ENCODE peak calls at places on chromosome 3, in ten cellular contexts. I is ascending aorta, K is AG04450, H is A549, D is choroid plexus epithelial cell, P is left ventricle myocardium inferior, Q is heart right ventricle, U is upper lobe of right lung, T is spleen, R is uterus. E is an unnamed sample.

GRCh38 chr3:124281453-124282316 is 289.8 kb upstream of the ROPN1 start:
- DNase-seq in D (peak; percentile 71), H (peak; percentile 41), Q (peak; percentile 56), T (no peak), K (no peak), I (no peak), R (no peak), U (no peak), P (no peak), E (peak; percentile 69)

GRCh38 chr3:197306374-197307086 is 8.1 kb upstream of the DLG1 start:
- DNase-seq in H (no peak), T (no peak), D (peak; percentile 94), K (no peak), P (no peak), I (no peak), R (no peak), U (no peak), Q (no peak), E (peak; percentile 84)

GRCh38 chr3:41200669-41201021 is 1.3 kb downstream of the CTNNB1 start:
- DNase-seq in R (no peak), Q (peak; percentile 14), T (no peak), D (peak; percentile 88), U (no peak), K (no peak), P (no peak), I (no peak), H (no peak), E (peak; percentile 55)

GRCh38 chr3:8507496-8507895 is 5.9 kb downstream of the LMCD1 start:
- DNase-seq in Q (no peak), U (no peak), K (no peak), I (no peak), D (no peak), P (no peak), R (no peak), H (no peak), T (no peak), E (no peak)

GRCh38 chr3:138688871-138689299 is 80.3 kb downstream of the FAIM start:
- DNase-seq in K (no peak), T (no peak), I (no peak), U (no peak), H (peak; percentile 39), D (peak; percentile 8), Q (no peak), R (no peak), P (no peak), E (no peak)

GRCh38 chr3:58102371-58102750 is 94.1 kb downstream of the FLNB start:
- DNase-seq in T (no peak), I (no peak), Q (no peak), U (no peak), P (no peak), R (no peak), H (no peak), K (no peak), D (no peak), E (no peak)

GRCh38 chr3:52385157-52385556 is 59.7 kb downstream of the SEMA3G start:
- DNase-seq in P (no peak), D (peak; percentile 57), U (no peak), H (peak; percentile 64), Q (no peak), R (no peak), T (no peak), K (no peak), I (no peak), E (peak; percentile 32)

GRCh38 chr3:15495461-15496340 is 25.8 kb downstream of the COLQ start:
- DNase-seq in R (no peak), H (no peak), Q (no peak), T (no peak), K (no peak), U (no peak), D (no peak), I (no peak), P (no peak), E (no peak)

GRCh38 chr3:15436246-15436645 is 8.8 kb downstream of the EAF1 start:
- DNase-seq in R (no peak), P (no peak), D (no peak), Q (no peak), H (no peak), U (no peak), K (no peak), I (no peak), T (no peak), E (no peak)

GRCh38 chr3:192847918-192848317 is 69.7 kb downstream of the MB21D2 start:
- DNase-seq in R (no peak), D (peak; percentile 84), K (peak; percentile 71), P (no peak), Q (no peak), U (no peak), T (no peak), I (no peak), H (no peak), E (no peak)

GRCh38 chr3:183980408-183980807 is 37.3 kb downstream of the ABCC5 start:
- DNase-seq in T (no peak), D (peak; percentile 82), Q (no peak), H (no peak), U (no peak), I (no peak), K (no peak), P (no peak), R (no peak), E (peak; percentile 13)

GRCh38 chr3:1394188-1394587 is 301.4 kb downstream of the CNTN6 start:
- DNase-seq in D (no peak), P (no peak), K (no peak), I (no peak), Q (no peak), U (no peak), T (no peak), R (no peak), H (no peak), E (no peak)

GRCh38 chr3:33886015-33886414 is 87.6 kb downstream of the PDCD6IP start:
- DNase-seq in P (no peak), H (no peak), D (peak; percentile 74), Q (no peak), K (no peak), U (no peak), I (no peak), R (no peak), T (no peak), E (no peak)

GRCh38 chr3:17329932-17330331 is 412.5 kb downstream of the TBC1D5 start:
- DNase-seq in T (no peak), I (no peak), K (no peak), U (no peak), H (no peak), D (no peak), P (no peak), R (no peak), Q (no peak), E (no peak)

GRCh38 chr3:20057612-20058180 is 17.4 kb downstream of the KAT2B start:
- DNase-seq in R (peak; percentile 49), P (no peak), K (no peak), I (no peak), U (no peak), D (peak; percentile 56), T (no peak), Q (no peak), H (no peak), E (peak; percentile 69)

GRCh38 chr3:42898896-42899675 is 6.9 kb upstream of the ZNF662 start:
- DNase-seq in T (no peak), H (no peak), U (no peak), K (no peak), P (no peak), D (no peak), Q (no peak), R (no peak), I (no peak), E (no peak)

GRCh38 chr3:89155811-89156210 is 48.4 kb downstream of the EPHA3 start:
- DNase-seq in U (no peak), K (no peak), D (no peak), H (no peak), I (no peak), R (no peak), Q (no peak), T (no peak), P (no peak), E (no peak)
- H3K4me3 ChIP-seq in U (no peak overlapping the region), K (no peak overlapping the region), D (no peak overlapping the region), H (no peak overlapping the region), I (no peak overlapping the region), R (no peak overlapping the region), Q (no peak overlapping the region), T (no peak overlapping the region), P (peak overlapping the region; percentile 22), E (no peak overlapping the region)

GRCh38 chr3:119444590-119444989 is 18.8 kb downstream of the TMEM39A start:
- DNase-seq in Q (no peak), U (no peak), D (no peak), R (no peak), P (no peak), T (no peak), K (no peak), H (no peak), I (no peak), E (no peak)
- TF ChIP-seq CTCF in Q (no peak), U (no peak), D (no peak), R (no peak), P (no peak), T (no peak), K (no peak), H (no peak), I (no peak), E (no peak)

GRCh38 chr3:77041156-77041696 is 1.3 kb downstream of the ROBO2 start:
- DNase-seq in H (no peak), I (no peak), U (no peak), P (no peak), K (no peak), T (no peak), D (no peak), Q (no peak), R (no peak), E (no peak)

GRCh38 chr3:77045686-77046085 is 5.8 kb downstream of the ROBO2 start:
- DNase-seq in R (no peak), K (no peak), P (no peak), T (no peak), D (no peak), U (no peak), I (no peak), Q (no peak), H (no peak), E (no peak)

GRCh38 chr3:77041756-77042155 is 1.9 kb downstream of the ROBO2 start:
- DNase-seq in U (no peak), T (no peak), P (no peak), D (no peak), K (no peak), H (no peak), R (no peak), I (no peak), Q (no peak), E (no peak)

GRCh38 chr3:77039606-77040553 is at the start of gene ROBO2:
- DNase-seq in I (no peak), Q (no peak), D (peak; percentile 23), T (peak; percentile 75), H (no peak), U (peak; percentile 66), R (peak; percentile 30), P (peak; percentile 18), K (no peak), E (peak; percentile 4)

GRCh38 chr3:77042892-77043291 is 3.0 kb downstream of the ROBO2 start:
- DNase-seq in K (no peak), I (no peak), P (no peak), H (no peak), Q (no peak), U (no peak), T (no peak), R (no peak), D (peak; percentile 16), E (no peak)
- H3K4me3 ChIP-seq in K (no peak overlapping the region), I (no peak overlapping the region), P (no peak overlapping the region), H (no peak overlapping the region), Q (no peak overlapping the region), U (peak overlapping the region; percentile 54), T (no peak overlapping the region), R (no peak overlapping the region), D (no peak overlapping the region), E (no peak overlapping the region)

GRCh38 chr3:56556908-56557814 is at the start of gene CCDC66:
- DNase-seq in T (peak; percentile 98), D (peak; percentile 97), H (peak; percentile 93), U (peak; percentile 98), K (peak; percentile 82), R (peak; percentile 93), Q (peak; percentile 96), P (peak; percentile 95), I (peak; percentile 84), E (peak; percentile 95)

GRCh38 chr3:56557815-56558170 is 818 bp downstream of the CCDC66 start:
- DNase-seq in R (no peak), D (no peak), U (no peak), T (no peak), Q (no peak), K (no peak), H (no peak), P (no peak), I (no peak), E (peak; percentile 1)
- TF ChIP-seq CTCF in R (no peak), D (no peak), U (no peak), T (no peak), Q (no peak), K (no peak), H (no peak), P (no peak), I (no peak), E (no peak)